ENCODE peak calls at places on chromosomes 16 and 17, in ten cellular contexts. B is ureter; I is HS-27A; S is activated CD4-positive, CD25-positive, alpha-beta regulatory T cell treated with anti-CD3 and anti-CD28 coated beads, Interleukin-2, amount 50 U/mL, for 16 hours; W is GM19239; X is right atrium auricular region; O is activated CD8-positive, alpha-beta T cell treated with anti-CD3 and anti-CD28 coated beads for 36 hours; E is activated CD4-positive, alpha-beta T cell treated with anti-CD3 and anti-CD28 coated beads, Interleukin-2, amount 10 ng/mL, durations not matched to agents 7 days and 5 days; N is mucosa of gallbladder; F is posterior vena cava. J is an unnamed sample.

GRCh38 chr16:11198817-11199216 is 57.2 kb downstream of the SOCS1 start:
- DNase-seq in B (peak; percentile 66), I (no peak), S (no peak), W (no peak), X (no peak), O (no peak), E (peak; percentile 19), N (peak; percentile 80), F (no peak), J (no peak)

GRCh38 chr16:89118361-89119061 is 24.9 kb downstream of the ACSF3 start:
- DNase-seq in B (no peak), I (no peak), S (no peak), W (no peak), X (no peak), O (no peak), E (no peak), N (no peak), F (peak; percentile 77), J (no peak)

GRCh38 chr17:74354123-74354522 is 7.5 kb downstream of the BTBD17 start:
- DNase-seq in B (no peak), I (no peak), S (no peak), W (peak; percentile 92), X (no peak), O (peak; percentile 83), E (peak; percentile 64), N (no peak), F (no peak), J (peak; percentile 22)

GRCh38 chr17:9287301-9287700 is 266.0 kb downstream of the NTN1 start:
- DNase-seq in B (no peak), I (no peak), S (no peak), W (no peak), X (no peak), O (no peak), E (no peak), N (no peak), F (no peak), J (no peak)

GRCh38 chr17:4747847-4748246 is 8.1 kb upstream of the CXCL16 start:
- DNase-seq in B (no peak), I (no peak), S (no peak), W (no peak), X (no peak), O (peak; percentile 48), E (peak; percentile 60), N (no peak), F (no peak), J (peak; percentile 53)

GRCh38 chr17:40554646-40555295 is 10.5 kb downstream of the CCR7 start:
- DNase-seq in B (peak; percentile 42), I (no peak), S (no peak), W (no peak), X (peak; percentile 57), O (peak; percentile 65), E (peak; percentile 21), N (no peak), F (peak; percentile 81), J (no peak)

GRCh38 chr17:50177983-50178834 is 12.4 kb downstream of the SGCA start:
- DNase-seq in B (peak; percentile 83), I (peak; percentile 67), S (no peak), W (no peak), X (peak; percentile 91), O (peak; percentile 70), E (peak; percentile 40), N (peak; percentile 79), F (peak; percentile 93), J (peak; percentile 17)

GRCh38 chr16:31404353-31405064 is 11.4 kb downstream of the ITGAD start:
- DNase-seq in B (no peak), I (peak; percentile 42), S (no peak), W (no peak), X (no peak), O (no peak), E (no peak), N (no peak), F (no peak), J (no peak)

GRCh38 chr17:55762086-55762858 is 11.4 kb downstream of the PCTP start:
- DNase-seq in B (no peak), I (no peak), S (no peak), W (no peak), X (no peak), O (no peak), E (no peak), N (no peak), F (no peak), J (no peak)

GRCh38 chr17:64001091-64001579 is 3.0 kb downstream of the PRR29 start:
- DNase-seq in B (no peak), I (no peak), S (no peak), W (no peak), X (no peak), O (no peak), E (no peak), N (no peak), F (peak; percentile 47), J (no peak)

GRCh38 chr16:78443780-78444422 is 344.4 kb downstream of the WWOX start:
- DNase-seq in B (no peak), I (no peak), S (no peak), W (no peak), X (no peak), O (no peak), E (no peak), N (no peak), F (no peak), J (no peak)

GRCh38 chr17:28271431-28271830 is 47.6 kb upstream of the TMEM97 start:
- DNase-seq in B (no peak), I (no peak), S (no peak), W (no peak), X (no peak), O (no peak), E (no peak), N (no peak), F (no peak), J (no peak)

GRCh38 chr16:4772351-4772750 is 5.4 kb upstream of the ZNF500 start:
- DNase-seq in B (no peak), I (no peak), S (no peak), W (no peak), X (no peak), O (no peak), E (no peak), N (no peak), F (no peak), J (no peak)

J was measured in CD8-positive, alpha-beta memory T cell.